ENCODE peak calls at places on chromosome X, in ten cellular contexts. I, E, X, W, A, P, J, Y, L and K are unnamed samples.

GRCh38 chrX:16445166-16445752 is 204.7 kb upstream of the S100G start:
- DNase-seq in J (peak), I (peak), Y (peak), A (peak), X (no peak), P (no peak), L (peak), W (no peak), E (no peak), K (peak)

GRCh38 chrX:69156638-69157037 is 8.6 kb downstream of the PJA1 start:
- DNase-seq in Y (no peak), I (no peak), W (no peak), X (no peak), A (no peak), E (no peak), L (no peak), J (no peak), P (no peak), K (no peak)

GRCh38 chrX:103678199-103678993 is 8.1 kb downstream of the MORF4L2 start:
- DNase-seq in I (no peak), L (no peak), Y (no peak), W (no peak), A (no peak), J (peak), E (no peak), P (no peak), X (no peak), K (peak)

GRCh38 chrX:103398321-103398937 is 22.1 kb downstream of the BEX3 start:
- DNase-seq in X (no peak), P (no peak), Y (no peak), L (no peak), J (peak), W (no peak), E (no peak), I (no peak), A (no peak), K (peak)

GRCh38 chrX:110316351-110317078 is 1.4 kb downstream of the AMMECR1 start:
- DNase-seq in Y (peak), E (no peak), L (peak), J (peak), P (no peak), A (no peak), W (no peak), X (no peak), I (no peak), K (no peak)

GRCh38 chrX:13748486-13748885 is 13.9 kb downstream of the OFD1 start:
- DNase-seq in E (no peak), J (no peak), A (no peak), L (no peak), Y (no peak), W (no peak), P (no peak), I (no peak), X (no peak), K (no peak)

GRCh38 chrX:63503541-63503940 is 152.4 kb upstream of the SPIN4 start:
- DNase-seq in Y (peak), X (no peak), I (no peak), J (peak), A (no peak), L (no peak), E (no peak), W (no peak), P (no peak), K (no peak)

GRCh38 chrX:40504801-40505605 is 75.8 kb upstream of the ATP6AP2 start:
- DNase-seq in I (no peak), X (no peak), A (peak), W (peak), L (no peak), P (no peak), E (no peak), J (peak), Y (no peak), K (peak)

GRCh38 chrX:108664701-108665100 is 71.7 kb downstream of the IRS4 start:
- DNase-seq in I (no peak), Y (no peak), E (no peak), W (no peak), X (no peak), J (peak), P (no peak), A (no peak), L (no peak), K (no peak)

GRCh38 chrX:2464677-2465166 is 36.1 kb downstream of the DHRSX start:
- DNase-seq in W (peak), L (peak), P (no peak), Y (no peak), X (peak), E (no peak), J (no peak), A (no peak), I (no peak), K (peak)
- H3K4me3 ChIP-seq in W (peak), L (peak), P (no peak), Y (no peak), X (no peak), E (no peak), J (no peak), A (no peak), I (no peak), K (no peak)

GRCh38 chrX:132953358-132953757 is 5.1 kb downstream of the HS6ST2 start:
- DNase-seq in J (no peak), L (no peak), A (no peak), I (no peak), W (no peak), P (no peak), Y (no peak), X (no peak), E (no peak), K (no peak)

GRCh38 chrX:132954323-132954722 is 4.1 kb downstream of the HS6ST2 start:
- DNase-seq in Y (no peak), X (no peak), L (no peak), A (no peak), W (no peak), I (no peak), P (no peak), J (no peak), E (no peak), K (no peak)

DNA sequence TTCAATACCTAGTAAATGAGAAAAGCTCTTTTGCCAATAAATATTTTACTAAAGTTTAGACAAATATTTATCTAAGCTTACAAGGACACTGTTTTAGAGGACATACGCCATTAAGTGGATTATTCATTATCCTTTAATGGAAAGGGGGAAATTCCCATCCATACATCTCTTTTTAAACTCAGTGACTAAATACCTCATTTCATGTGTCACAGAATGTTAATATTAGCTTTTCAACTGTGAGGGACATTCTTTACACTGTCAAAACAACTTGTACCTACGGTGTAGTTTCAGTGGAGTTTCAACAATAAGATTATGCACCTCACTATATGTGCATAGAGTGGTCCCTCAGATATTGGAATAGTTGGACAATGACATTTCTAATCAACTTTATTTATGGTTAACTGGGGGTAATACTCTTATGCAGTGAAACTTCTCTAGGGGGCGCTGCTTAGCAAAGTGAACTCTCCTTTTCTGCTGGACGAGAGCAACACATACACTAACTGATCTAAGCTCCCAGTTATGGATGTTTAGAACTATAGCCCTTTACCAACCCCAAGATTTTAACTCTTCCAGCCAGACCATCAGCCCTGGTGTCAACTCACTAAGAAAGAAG is 9.7 kb downstream of the HS6ST2 start:
- DNase-seq in X (no peak), E (no peak), W (no peak), Y (peak), L (no peak), J (no peak), A (no peak), I (no peak), P (no peak), K (no peak)
- TF ChIP-seq CTCF in X (peak), E (no peak), W (no peak), Y (peak), L (no peak), J (no peak), A (no peak), I (no peak), P (no peak), K (peak)

DNA sequence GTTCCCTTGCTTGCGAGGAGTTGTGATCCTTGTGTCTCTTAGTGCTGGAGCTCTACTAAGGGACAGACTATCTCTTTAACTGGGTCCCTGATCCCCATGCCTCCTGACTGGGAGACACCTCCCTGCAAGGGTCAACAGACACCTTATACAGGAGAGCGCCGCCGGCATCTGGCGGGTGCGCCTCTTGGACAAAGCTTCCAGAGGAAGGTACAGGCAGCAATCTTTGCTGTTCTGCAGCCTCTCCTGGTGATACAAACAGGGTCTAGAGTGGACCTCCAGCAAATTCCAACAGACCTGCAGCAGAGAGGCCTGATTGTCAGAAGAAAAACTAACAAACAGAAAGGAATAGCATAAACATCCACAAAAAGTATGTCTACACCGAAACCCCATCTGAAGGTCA is 115.6 kb upstream of the ITM2A start:
- DNase-seq in L (no peak), P (no peak), J (no peak), I (no peak), A (no peak), X (no peak), Y (no peak), E (no peak), W (no peak), K (no peak)
- H3K4me3 ChIP-seq in L (no peak), P (no peak), J (no peak), I (no peak), A (no peak), X (no peak), Y (no peak), E (no peak), W (no peak), K (no peak)

DNA sequence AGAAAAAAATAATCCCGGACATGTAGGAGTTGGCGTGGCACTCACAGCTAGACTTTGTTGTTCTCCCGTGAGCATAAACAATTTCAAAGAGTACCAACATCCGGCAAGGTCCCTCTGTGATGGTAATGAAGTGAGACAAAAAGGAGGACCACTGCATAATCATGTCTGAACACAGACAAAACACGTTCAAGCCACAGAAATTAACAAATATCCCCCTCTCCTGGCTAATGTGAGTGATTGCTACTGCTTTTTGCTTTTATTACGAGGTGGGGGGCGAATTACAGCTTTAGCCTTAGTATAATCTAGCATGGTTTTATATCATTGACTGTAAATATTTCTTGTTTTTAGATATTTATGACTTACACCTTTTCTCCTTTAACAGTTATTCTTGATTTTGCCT is 118.5 kb downstream of the PLS3 start:
- DNase-seq in J (peak), E (no peak), W (no peak), I (no peak), X (no peak), A (peak), L (no peak), P (no peak), Y (peak), K (peak)
- TF ChIP-seq CTCF in J (peak), E (no peak), W (peak), I (no peak), X (peak), A (peak), L (no peak), P (peak), Y (peak), K (peak)

GRCh38 chrX:49058794-49059193 is at the start of gene CCDC120:
- DNase-seq in X (peak), W (no peak), I (peak), E (no peak), J (no peak), P (no peak), A (no peak), Y (no peak), L (no peak), K (no peak)
- H3K4me3 ChIP-seq in X (peak), W (no peak), I (peak), E (peak), J (no peak), P (no peak), A (no peak), Y (no peak), L (no peak), K (no peak)